ENCODE peak calls at places on chromosome 6, in nine cellular contexts. H is breast epithelium, P is A549, F is thyroid gland, C is tibial nerve, Z is endodermal cell, W is ovary, Q is RWPE1, N is astrocyte. S is an unnamed sample.

GRCh38 chr6:16200231-16200941 is 38.0 kb upstream of the GMPR start:
- DNase-seq in H (no peak), P (no peak), F (peak), C (no peak), Z (no peak), W (no peak), Q (no peak), N (no peak), S (peak)

GRCh38 chr6:45613678-45614077 is 235.9 kb upstream of the SUPT3H start:
- DNase-seq in H (peak), P (no peak), F (no peak), C (peak), Z (no peak), W (peak), Q (peak), N (no peak), S (peak)

GRCh38 chr6:24859132-24859531 is 60.4 kb upstream of the ARMH2 start:
- DNase-seq in H (no peak), P (no peak), F (no peak), C (no peak), Z (no peak), W (no peak), Q (no peak), N (no peak), S (no peak)

GRCh38 chr6:36136034-36136433 is 5.7 kb downstream of the MAPK13 start:
- DNase-seq in H (no peak), P (no peak), F (no peak), C (no peak), Z (no peak), W (no peak), Q (no peak), N (no peak), S (no peak)

GRCh38 chr6:25918083-25918683 is 12.3 kb downstream of the SLC17A2 start:
- DNase-seq in H (no peak), P (no peak), F (no peak), C (no peak), Z (no peak), W (no peak), Q (no peak), N (no peak), S (no peak)

GRCh38 chr6:118584906-118585305 is 36.8 kb downstream of the PLN start:
- DNase-seq in H (no peak), P (no peak), F (no peak), C (no peak), Z (no peak), W (no peak), Q (no peak), N (no peak), S (no peak)

GRCh38 chr6:166341915-166342292 is 441 bp downstream of the SFT2D1 start:
- DNase-seq in H (no peak), P (no peak), F (no peak), C (no peak), Z (no peak), W (peak), Q (no peak), N (no peak), S (peak)

GRCh38 chr6:17904491-17905120 is 82.8 kb downstream of the KIF13A start:
- DNase-seq in H (no peak), P (no peak), F (no peak), C (no peak), Z (no peak), W (no peak), Q (no peak), N (no peak), S (no peak)

GRCh38 chr6:52423971-52424381 is 3.8 kb downstream of the EFHC1 start:
- DNase-seq in H (no peak), P (peak), F (no peak), C (no peak), Z (peak), W (no peak), Q (peak), N (peak), S (no peak)

GRCh38 chr6:161444464-161444863 is 170.6 kb upstream of the AGPAT4 start:
- DNase-seq in H (no peak), P (no peak), F (peak), C (no peak), Z (peak), W (peak), Q (no peak), N (peak), S (peak)
- TF ChIP-seq CTCF in H (no peak), P (no peak), F (no peak), C (no peak), Z (peak), W (no peak), Q (no peak), N (peak), S (no peak)

GRCh38 chr6:30889138-30889885 is 5.0 kb downstream of the DDR1 start:
- DNase-seq in H (no peak), P (no peak), F (no peak), C (no peak), Z (no peak), W (no peak), Q (no peak), N (no peak), S (no peak)
- H3K27ac ChIP-seq in H (peak), P (peak), F (no peak), C (peak), Z (no peak), W (no peak), Q (peak), N (no peak), S (no peak)

GRCh38 chr6:56628105-56628504 is 14.6 kb downstream of the DST start:
- DNase-seq in H (no peak), P (no peak), F (no peak), C (no peak), Z (no peak), W (no peak), Q (no peak), N (no peak), S (no peak)
- TF ChIP-seq CTCF in H (no peak), P (no peak), F (no peak), C (no peak), Z (no peak), W (no peak), Q (no peak), N (no peak), S (no peak)

GRCh38 chr6:139763468-139764214 is 389.2 kb upstream of the CITED2 start:
- DNase-seq in H (no peak), P (no peak), F (no peak), C (no peak), Z (no peak), W (no peak), Q (no peak), N (no peak), S (no peak)
- H3K27ac ChIP-seq in H (peak), P (peak), F (peak), C (no peak), Z (no peak), W (peak), Q (no peak), N (peak), S (peak)

DNA sequence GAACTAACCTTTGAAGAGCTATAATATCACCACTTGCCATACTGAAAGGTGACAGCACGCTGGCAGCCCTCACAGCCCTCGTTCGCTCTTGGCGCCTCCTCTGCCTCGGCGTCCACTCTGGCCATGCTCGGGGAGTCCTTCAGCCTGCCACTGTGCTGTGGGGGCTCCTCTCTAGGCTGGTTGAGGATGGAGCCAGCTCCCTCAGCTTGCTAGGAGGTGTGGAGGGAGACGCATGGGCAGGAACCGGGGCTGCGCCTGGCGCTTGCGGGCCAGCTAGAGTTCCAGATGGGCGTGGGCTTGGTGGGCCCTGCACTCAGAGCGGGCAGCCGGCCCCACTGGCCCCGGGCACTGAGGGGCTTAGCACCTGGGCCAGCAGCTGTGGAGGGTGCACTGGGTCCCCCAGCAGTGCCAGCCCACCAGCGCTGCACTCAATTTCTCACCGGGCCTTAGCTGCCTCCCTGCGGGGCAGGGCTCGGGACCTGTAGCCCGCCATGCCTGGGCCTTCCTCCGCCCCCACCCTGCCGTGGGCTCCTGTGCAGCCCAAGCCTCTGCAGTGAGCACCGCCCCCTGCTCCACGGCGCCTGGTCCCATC is 329.7 kb downstream of the LMBRD1 start:
- DNase-seq in H (no peak), P (no peak), F (no peak), C (no peak), Z (no peak), W (no peak), Q (no peak), N (no peak), S (no peak)
- TF ChIP-seq CTCF in H (no peak), P (no peak), F (no peak), C (no peak), Z (no peak), W (no peak), Q (no peak), N (no peak), S (no peak)

GRCh38 chr6:149480502-149481280 is 4.1 kb downstream of the ZC3H12D start:
- DNase-seq in H (no peak), P (no peak), F (no peak), C (no peak), Z (no peak), W (no peak), Q (no peak), N (no peak), S (no peak)
- H3K27ac ChIP-seq in H (no peak), P (no peak), F (no peak), C (no peak), Z (no peak), W (no peak), Q (no peak), N (no peak), S (no peak)

DNA sequence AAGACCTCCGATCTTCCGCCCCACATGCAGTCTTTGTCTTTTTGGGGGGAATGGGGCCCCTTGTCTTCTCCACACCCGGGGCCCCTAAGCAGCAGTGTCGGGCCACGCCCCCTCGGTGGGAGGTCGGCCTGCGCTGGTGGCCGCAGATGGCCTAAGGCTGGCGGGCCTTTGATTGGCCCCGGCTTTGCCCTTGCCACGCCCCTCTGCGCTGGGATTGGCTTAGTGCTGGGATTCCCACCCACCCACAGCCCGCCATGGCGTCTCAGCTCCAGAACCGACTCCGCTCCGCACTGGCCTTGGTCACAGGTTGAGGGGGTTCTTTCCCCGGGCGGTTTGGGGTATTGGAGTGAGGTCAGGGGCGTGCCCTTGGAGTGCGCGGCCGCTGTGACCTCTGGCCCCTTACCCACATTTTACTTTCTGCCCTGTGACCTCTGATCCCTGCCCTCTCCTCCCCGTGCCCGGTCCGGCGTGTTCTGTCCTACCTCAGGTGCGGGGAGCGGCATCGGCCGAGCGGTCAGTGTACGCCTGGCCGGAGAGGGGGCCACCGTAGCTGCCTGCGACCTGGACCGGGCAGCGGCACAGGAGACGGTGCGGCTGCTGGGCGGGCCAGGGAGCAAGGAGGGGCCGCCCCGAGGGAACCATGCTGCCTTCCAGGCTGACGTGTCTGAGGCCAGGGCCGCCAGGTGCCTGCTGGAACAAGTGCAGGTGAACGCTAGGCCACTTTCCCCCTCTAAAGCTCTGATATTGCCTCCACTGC is at the start of gene HSD17B8:
- DNase-seq in H (peak), P (peak), F (peak), C (peak), Z (peak), W (peak), Q (peak), N (peak), S (peak)
- TF ChIP-seq CTCF in H (no peak), P (no peak), F (no peak), C (no peak), Z (no peak), W (no peak), Q (no peak), N (no peak), S (no peak)

DNA sequence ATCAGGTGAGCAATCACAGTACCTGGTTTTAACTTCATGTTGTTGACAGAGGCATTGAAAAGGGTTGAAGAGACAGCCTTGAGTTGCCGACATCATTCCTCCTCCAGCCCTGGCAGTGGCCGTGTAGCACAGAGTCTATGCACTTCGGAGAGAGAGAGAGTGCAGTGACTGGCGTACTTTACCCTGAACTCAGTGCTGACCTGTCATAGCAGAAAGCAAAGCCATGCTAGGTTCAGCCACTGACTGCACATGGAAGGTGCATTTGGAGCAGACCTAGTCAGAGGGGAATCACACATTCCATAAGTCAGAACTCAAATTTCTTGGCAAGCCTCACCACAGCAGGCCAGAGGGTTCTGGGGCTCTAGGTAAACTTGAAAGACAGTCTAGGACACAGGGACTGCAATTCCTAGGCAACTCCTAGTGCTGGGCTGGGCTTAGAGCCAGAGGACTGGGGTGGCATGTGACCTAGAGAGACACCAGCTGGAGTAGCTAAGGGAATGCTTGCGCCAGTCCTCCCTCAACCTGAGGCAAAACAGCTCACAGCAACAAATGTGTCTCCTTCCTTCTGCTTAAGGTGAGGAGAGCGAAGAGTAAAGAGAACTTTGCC is 69.1 kb downstream of the ELOVL4 start:
- DNase-seq in H (peak), P (no peak), F (peak), C (no peak), Z (no peak), W (no peak), Q (no peak), N (no peak), S (peak)
- H3K27ac ChIP-seq in H (no peak), P (no peak), F (no peak), C (no peak), Z (no peak), W (no peak), Q (peak), N (no peak), S (no peak)

DNA sequence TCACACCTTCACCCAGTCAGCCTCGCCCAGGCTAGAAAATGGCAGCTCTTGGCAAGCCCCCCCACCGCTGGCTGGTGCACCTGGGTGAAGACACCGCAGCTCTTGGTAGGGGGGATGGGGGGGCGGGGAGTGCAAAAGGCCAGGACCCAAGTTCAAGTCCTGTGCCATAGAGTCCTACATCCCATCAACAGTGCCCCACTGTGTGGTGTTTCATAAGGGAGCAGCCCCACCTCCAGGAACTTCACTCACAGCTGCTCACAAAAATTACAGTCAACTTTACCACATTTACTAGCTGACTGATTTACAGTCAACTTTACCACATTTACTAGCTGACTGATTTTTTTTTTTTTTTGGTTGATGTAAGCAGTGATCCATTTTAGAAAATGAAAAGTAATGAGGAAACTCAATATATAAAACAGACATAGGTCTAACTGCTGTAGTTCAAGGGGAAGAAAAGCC is 209.0 kb upstream of the SNX9 start:
- DNase-seq in H (no peak), P (no peak), F (no peak), C (no peak), Z (no peak), W (no peak), Q (no peak), N (no peak), S (no peak)
- TF ChIP-seq CTCF in H (no peak), P (no peak), F (no peak), C (no peak), Z (peak), W (no peak), Q (no peak), N (no peak), S (no peak)